ENCODE peak calls at places on chromosomes 2 and 18, in eight cellular contexts. Z is AG09309; G is cardiac fibroblast; Q is AG04449; P is GM23248; X is activated T-cell treated with anti-CD3 and anti-CD28 coated beads, Interleukin-2, amount 50 U/mL, for 4 hours; N is hypothalamus; I is T47D. Y is an unnamed sample.

GRCh38 chr2:180133736-180134135 is 126.6 kb upstream of the CWC22 start:
- DNase-seq in Z (no peak), G (no peak), Q (no peak), P (no peak), X (no peak), N (no peak), I (no peak), Y (no peak)

GRCh38 chr2:160028431-160029269 is 33.8 kb downstream of the PLA2R1 start:
- DNase-seq in Z (peak; percentile 54), G (peak; percentile 84), Q (peak; percentile 19), P (peak; percentile 52), X (no peak), N (no peak), I (no peak), Y (no peak)

GRCh38 chr2:119252186-119253113 is 28.8 kb downstream of the STEAP3 start:
- DNase-seq in Z (peak; percentile 95), G (peak; percentile 87), Q (peak; percentile 90), P (peak; percentile 98), X (no peak), N (no peak), I (no peak), Y (no peak)

GRCh38 chr2:47237375-47238357 is 82.6 kb upstream of the STPG4 start:
- DNase-seq in Z (no peak), G (peak; percentile 95), Q (no peak), P (peak; percentile 31), X (no peak), N (no peak), I (peak; percentile 6), Y (no peak)

GRCh38 chr2:85717308-85718005 is 23.3 kb downstream of the GNLY start:
- DNase-seq in Z (peak; percentile 65), G (peak; percentile 69), Q (no peak), P (peak; percentile 90), X (no peak), N (no peak), I (no peak), Y (no peak)

GRCh38 chr2:144938308-144938709 is 418.4 kb upstream of the ZEB2 start:
- DNase-seq in Z (peak; percentile 44), G (peak; percentile 95), Q (peak; percentile 67), P (peak; percentile 78), X (no peak), N (no peak), I (peak; percentile 28), Y (peak; percentile 9)

GRCh38 chr18:35478520-35479435 is 19.0 kb downstream of the INO80C start:
- DNase-seq in Z (peak; percentile 39), G (peak; percentile 47), Q (no peak), P (peak; percentile 95), X (no peak), N (peak; percentile 17), I (peak; percentile 57), Y (peak; percentile 97)

GRCh38 chr18:60022671-60023276 is 123.0 kb downstream of the PMAIP1 start:
- DNase-seq in Z (no peak), G (no peak), Q (no peak), P (peak; percentile 14), X (no peak), N (no peak), I (no peak), Y (no peak)

GRCh38 chr18:715626-716025 is 3.2 kb upstream of the ENOSF1 start:
- DNase-seq in Z (peak; percentile 80), G (peak; percentile 56), Q (peak; percentile 58), P (peak; percentile 86), X (no peak), N (no peak), I (no peak), Y (no peak)

GRCh38 chr2:216608525-216608924 is 24.7 kb upstream of the IGFBP2 start:
- DNase-seq in Z (no peak), G (no peak), Q (no peak), P (no peak), X (no peak), N (no peak), I (no peak), Y (no peak)

GRCh38 chr2:176428943-176429469 is 159.8 kb downstream of the MTX2 start:
- DNase-seq in Z (no peak), G (no peak), Q (no peak), P (no peak), X (no peak), N (no peak), I (no peak), Y (no peak)

GRCh38 chr2:201502713-201503112 is 51.2 kb downstream of the STRADB start:
- DNase-seq in Z (no peak), G (no peak), Q (no peak), P (no peak), X (no peak), N (no peak), I (no peak), Y (no peak)

GRCh38 chr2:23669413-23670244 is 257.3 kb downstream of the ATAD2B start:
- DNase-seq in Z (no peak), G (peak; percentile 86), Q (no peak), P (no peak), X (no peak), N (peak; percentile 9), I (peak; percentile 55), Y (peak; percentile 46)

GRCh38 chr2:119860924-119861323 is 101.2 kb downstream of the PTPN4 start:
- DNase-seq in Z (no peak), G (no peak), Q (no peak), P (no peak), X (no peak), N (no peak), I (no peak), Y (no peak)

GRCh38 chr2:72031346-72032115 is 116.1 kb downstream of the CYP26B1 start:
- DNase-seq in Z (no peak), G (no peak), Q (no peak), P (no peak), X (no peak), N (no peak), I (no peak), Y (no peak)

GRCh38 chr2:37809931-37810570 is 115.0 kb upstream of the RMDN2 start:
- DNase-seq in Z (no peak), G (no peak), Q (no peak), P (peak; percentile 45), X (no peak), N (no peak), I (no peak), Y (no peak)

GRCh38 chr2:31397099-31397498 is 17.4 kb downstream of the XDH start:
- DNase-seq in Z (no peak), G (no peak), Q (no peak), P (no peak), X (no peak), N (peak; percentile 11), I (no peak), Y (no peak)

GRCh38 chr2:125106710-125107109 is 1081.6 kb downstream of the CNTNAP5 start:
- DNase-seq in Z (no peak), G (no peak), Q (no peak), P (no peak), X (no peak), N (no peak), I (no peak), Y (no peak)

GRCh38 chr2:62822549-62822948 is 117.0 kb downstream of the EHBP1 start:
- DNase-seq in Z (no peak), G (no peak), Q (no peak), P (no peak), X (no peak), N (no peak), I (no peak), Y (no peak)

GRCh38 chr18:32057624-32058165 is 34.0 kb upstream of the RNF138 start:
- DNase-seq in Z (no peak), G (no peak), Q (no peak), P (no peak), X (no peak), N (no peak), I (no peak), Y (no peak)

GRCh38 chr2:16614314-16614860 is 51.2 kb downstream of the CYRIA start:
- DNase-seq in Z (no peak), G (peak; percentile 16), Q (no peak), P (no peak), X (no peak), N (no peak), I (no peak), Y (no peak)

GRCh38 chr2:130241041-130241707 is 42.9 kb upstream of the TUBA3E start:
- DNase-seq in Z (no peak), G (peak; percentile 7), Q (no peak), P (no peak), X (no peak), N (no peak), I (peak; percentile 82), Y (peak; percentile 76)

GRCh38 chr2:69741281-69742169 is at the start of gene ANXA4:
- DNase-seq in Z (peak; percentile 37), G (peak; percentile 73), Q (no peak), P (peak; percentile 91), X (peak; percentile 51), N (peak; percentile 50), I (peak; percentile 79), Y (peak; percentile 90)

GRCh38 chr2:1639086-1639858 is 105.0 kb downstream of the PXDN start:
- DNase-seq in Z (no peak), G (no peak), Q (no peak), P (no peak), X (no peak), N (no peak), I (no peak), Y (no peak)

GRCh38 chr18:34943587-34943986 is 97.6 kb upstream of the MAPRE2 start:
- DNase-seq in Z (no peak), G (no peak), Q (no peak), P (no peak), X (no peak), N (no peak), I (no peak), Y (no peak)

GRCh38 chr2:189570565-189570964 is 10.0 kb downstream of the SLC40A1 start:
- DNase-seq in Z (no peak), G (no peak), Q (no peak), P (peak; percentile 63), X (no peak), N (no peak), I (peak; percentile 70), Y (peak; percentile 74)

GRCh38 chr2:241803387-241804325 is 5.3 kb upstream of the NEU4 start:
- DNase-seq in Z (no peak), G (peak; percentile 58), Q (no peak), P (peak; percentile 60), X (no peak), N (peak; percentile 65), I (no peak), Y (no peak)

GRCh38 chr2:182606728-182607681 is 109.1 kb upstream of the DNAJC10 start:
- DNase-seq in Z (no peak), G (no peak), Q (no peak), P (no peak), X (no peak), N (no peak), I (no peak), Y (no peak)

GRCh38 chr18:80202264-80202998 is 44.9 kb downstream of the PARD6G start:
- DNase-seq in Z (no peak), G (no peak), Q (no peak), P (no peak), X (no peak), N (no peak), I (no peak), Y (no peak)

GRCh38 chr2:174522553-174522952 is 35.7 kb upstream of the GPR155 start:
- DNase-seq in Z (no peak), G (peak; percentile 25), Q (no peak), P (peak; percentile 51), X (no peak), N (no peak), I (peak; percentile 20), Y (no peak)

GRCh38 chr2:38515155-38516074 is 87.3 kb downstream of the HNRNPLL start:
- DNase-seq in Z (no peak), G (peak; percentile 83), Q (no peak), P (peak; percentile 59), X (no peak), N (no peak), I (peak; percentile 89), Y (no peak)

GRCh38 chr2:174971868-174972781 is 33.1 kb downstream of the CHN1 start:
- DNase-seq in Z (peak; percentile 40), G (peak; percentile 65), Q (no peak), P (peak; percentile 82), X (no peak), N (no peak), I (peak; percentile 2), Y (no peak)

GRCh38 chr2:32553829-32554432 is 73.9 kb upstream of the TTC27 start:
- DNase-seq in Z (peak; percentile 5), G (peak; percentile 74), Q (no peak), P (peak; percentile 63), X (no peak), N (no peak), I (peak; percentile 29), Y (peak; percentile 43)

Y was measured in HepG2.